ENCODE peak calls at places on chromosomes 4 and X, in five cellular contexts. G, M, F, U and D are unnamed samples.

GRCh38 chr4:2417765-2418651 is at the start of gene ZFYVE28:
- DNase-seq in G (peak; percentile 39), M (peak; percentile 15), F (no peak), U (no peak), D (no peak)

GRCh38 chrX:154546354-154547244 is at the start of gene G6PD:
- DNase-seq in G (peak; percentile 87), M (peak; percentile 51), F (peak; percentile 43), U (peak; percentile 95), D (no peak)

GRCh38 chr4:128353791-128354190 is 66.2 kb upstream of the PGRMC2 start:
- DNase-seq in G (no peak), M (no peak), F (no peak), U (no peak), D (no peak)

GRCh38 chrX:48958635-48959094 is 1.3 kb upstream of the OTUD5 start:
- DNase-seq in G (peak; percentile 52), M (peak; percentile 57), F (peak; percentile 21), U (no peak), D (peak; percentile 42)

GRCh38 chr4:55488716-55489115 is 58.0 kb downstream of the CLOCK start:
- DNase-seq in G (no peak), M (no peak), F (no peak), U (no peak), D (no peak)

GRCh38 chr4:139922625-139923024 is 231.4 kb downstream of the MAML3 start:
- DNase-seq in G (no peak), M (no peak), F (no peak), U (no peak), D (peak; percentile 43)

GRCh38 chr4:14912426-14912825 is 89.9 kb upstream of the CPEB2 start:
- DNase-seq in G (no peak), M (no peak), F (no peak), U (no peak), D (no peak)

GRCh38 chr4:1693131-1693896 is 9.2 kb upstream of the FAM53A start:
- DNase-seq in G (peak; percentile 85), M (peak; percentile 77), F (peak; percentile 75), U (peak; percentile 78), D (peak; percentile 51)

GRCh38 chr4:31065086-31065485 is 344.9 kb downstream of the PCDH7 start:
- DNase-seq in G (no peak), M (no peak), F (no peak), U (no peak), D (no peak)

GRCh38 chr4:10072420-10073017 is 44.1 kb downstream of the WDR1 start:
- DNase-seq in G (no peak), M (no peak), F (no peak), U (no peak), D (no peak)

GRCh38 chr4:100087743-100088142 is 102.5 kb downstream of the DDIT4L start:
- DNase-seq in G (no peak), M (peak; percentile 19), F (no peak), U (no peak), D (no peak)

GRCh38 chr4:100086766-100087431 is 103.4 kb downstream of the DDIT4L start:
- DNase-seq in G (no peak), M (peak; percentile 61), F (no peak), U (no peak), D (no peak)

GRCh38 chr4:100083289-100083688 is 107.0 kb downstream of the DDIT4L start:
- DNase-seq in G (no peak), M (no peak), F (no peak), U (no peak), D (no peak)

GRCh38 chr4:100082852-100083251 is 107.4 kb downstream of the DDIT4L start:
- DNase-seq in G (no peak), M (no peak), F (no peak), U (no peak), D (no peak)

DNA sequence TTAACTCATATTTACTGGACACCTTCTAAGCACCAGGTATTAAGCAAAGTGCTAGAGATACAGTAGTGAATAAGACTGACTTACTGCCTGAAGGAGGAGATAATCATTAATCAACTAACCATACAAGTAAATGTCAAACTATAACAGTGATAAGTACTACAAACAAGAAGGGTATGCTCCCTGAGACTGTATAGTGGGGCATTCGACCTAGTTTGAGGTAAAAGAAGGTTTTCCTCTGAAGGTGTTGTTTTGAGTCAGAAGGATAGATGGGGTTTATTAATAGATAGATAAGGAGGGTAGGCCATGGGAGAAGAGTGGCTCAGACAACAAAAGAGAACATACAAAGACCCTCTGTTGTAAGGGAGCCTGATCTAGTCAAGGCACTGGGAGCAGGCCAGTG is 105.4 kb downstream of the DDIT4L start:
- DNase-seq in G (no peak), M (no peak), F (no peak), U (no peak), D (no peak)
- H2AFZ ChIP-seq in G (no peak overlapping the region), M (no peak overlapping the region), F (no peak overlapping the region), U (no peak overlapping the region), D (no peak overlapping the region)

GRCh38 chr4:40553995-40554394 is 75.7 kb downstream of the RBM47 start:
- DNase-seq in G (no peak), M (peak; percentile 74), F (no peak), U (no peak), D (no peak)

GRCh38 chr4:40547446-40548132 is 82.1 kb downstream of the RBM47 start:
- DNase-seq in G (no peak), M (no peak), F (no peak), U (no peak), D (peak; percentile 27)

GRCh38 chr4:40552536-40552935 is 77.1 kb downstream of the RBM47 start:
- DNase-seq in G (no peak), M (no peak), F (no peak), U (no peak), D (peak; percentile 69)

GRCh38 chr4:40548256-40548655 is 81.4 kb downstream of the RBM47 start:
- DNase-seq in G (no peak), M (no peak), F (no peak), U (no peak), D (peak; percentile 77)

GRCh38 chr4:40550900-40551546 is 78.6 kb downstream of the RBM47 start:
- DNase-seq in G (peak; percentile 24), M (no peak), F (peak; percentile 54), U (no peak), D (peak; percentile 34)
- H2AFZ ChIP-seq in G (no peak overlapping the region), M (no peak overlapping the region), F (no peak overlapping the region), U (peak overlapping the region; percentile 75), D (no peak overlapping the region)

DNA sequence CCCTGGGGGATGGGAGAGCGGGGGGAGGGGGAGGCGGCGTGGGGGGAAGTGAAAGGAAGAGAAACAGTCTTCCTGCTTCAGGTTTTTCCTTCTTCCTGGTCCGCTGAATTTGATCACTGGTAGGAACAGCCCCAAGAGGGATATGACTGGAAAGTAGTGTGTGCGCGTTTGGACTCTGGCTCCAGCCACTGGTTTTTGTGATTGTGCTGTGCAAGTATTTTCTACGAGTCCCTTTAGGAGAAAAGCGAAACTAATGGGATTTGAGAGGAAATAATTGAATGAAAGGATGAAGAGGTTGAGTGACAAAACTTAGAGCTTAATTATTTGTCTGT is 836 bp downstream of the PRRG1 start:
- DNase-seq in G (no peak), M (no peak), F (peak; percentile 13), U (peak; percentile 1), D (peak; percentile 14)
- H2AFZ ChIP-seq in G (peak overlapping the region; percentile 93), M (no peak overlapping the region), F (no peak overlapping the region), U (peak overlapping the region; percentile 69), D (peak overlapping the region; percentile 81)

GRCh38 chr4:96293806-96294205 is 453.9 kb downstream of the PDHA2 start:
- DNase-seq in G (no peak), M (no peak), F (no peak), U (no peak), D (no peak)

GRCh38 chr4:96295143-96295763 is 455.4 kb downstream of the PDHA2 start:
- DNase-seq in G (no peak), M (no peak), F (no peak), U (peak; percentile 22), D (no peak)
- H2AFZ ChIP-seq in G (no peak overlapping the region), M (no peak overlapping the region), F (no peak overlapping the region), U (peak overlapping the region; percentile 56), D (no peak overlapping the region)

GRCh38 chrX:11944486-11944885 is 186.4 kb downstream of the MSL3 start:
- DNase-seq in G (peak; percentile 57), M (no peak), F (no peak), U (peak; percentile 26), D (peak; percentile 39)
- H2AFZ ChIP-seq in G (no peak overlapping the region), M (no peak overlapping the region), F (no peak overlapping the region), U (peak overlapping the region; percentile 58), D (peak overlapping the region; percentile 63)

DNA sequence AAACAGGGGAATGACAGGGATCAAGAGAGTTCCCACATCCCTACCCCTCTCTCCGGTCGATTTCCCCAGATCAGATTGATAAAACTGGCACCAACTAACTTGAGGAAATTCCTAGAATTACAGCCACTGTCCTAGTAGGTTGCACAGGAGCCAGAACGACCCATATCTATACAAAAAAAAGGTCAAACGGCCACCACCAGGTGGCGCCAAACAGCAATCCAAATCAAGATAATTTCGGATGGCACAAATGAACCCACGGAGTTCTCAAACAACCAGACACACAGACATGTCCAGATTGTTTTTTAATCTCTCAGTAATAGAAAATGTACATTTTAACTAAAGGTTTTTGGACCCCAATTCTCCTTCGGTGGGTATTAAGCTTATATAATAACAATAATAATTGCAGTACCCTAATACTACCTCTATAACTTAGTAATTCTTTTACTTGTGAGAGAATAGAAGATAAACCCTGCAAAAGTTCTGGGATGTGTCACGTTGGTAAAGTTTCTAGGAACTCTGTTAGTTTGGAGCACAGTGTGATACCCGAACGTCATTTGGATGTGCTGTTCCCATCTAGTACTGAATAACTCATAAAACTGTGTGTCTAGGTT is 212.6 kb downstream of the SPOCK3 start:
- DNase-seq in G (peak; percentile 80), M (peak; percentile 18), F (peak; percentile 39), U (peak; percentile 12), D (peak; percentile 12)
- H2AFZ ChIP-seq in G (peak overlapping the region; percentile 8), M (no peak overlapping the region), F (no peak overlapping the region), U (no peak overlapping the region), D (no peak overlapping the region)

DNA sequence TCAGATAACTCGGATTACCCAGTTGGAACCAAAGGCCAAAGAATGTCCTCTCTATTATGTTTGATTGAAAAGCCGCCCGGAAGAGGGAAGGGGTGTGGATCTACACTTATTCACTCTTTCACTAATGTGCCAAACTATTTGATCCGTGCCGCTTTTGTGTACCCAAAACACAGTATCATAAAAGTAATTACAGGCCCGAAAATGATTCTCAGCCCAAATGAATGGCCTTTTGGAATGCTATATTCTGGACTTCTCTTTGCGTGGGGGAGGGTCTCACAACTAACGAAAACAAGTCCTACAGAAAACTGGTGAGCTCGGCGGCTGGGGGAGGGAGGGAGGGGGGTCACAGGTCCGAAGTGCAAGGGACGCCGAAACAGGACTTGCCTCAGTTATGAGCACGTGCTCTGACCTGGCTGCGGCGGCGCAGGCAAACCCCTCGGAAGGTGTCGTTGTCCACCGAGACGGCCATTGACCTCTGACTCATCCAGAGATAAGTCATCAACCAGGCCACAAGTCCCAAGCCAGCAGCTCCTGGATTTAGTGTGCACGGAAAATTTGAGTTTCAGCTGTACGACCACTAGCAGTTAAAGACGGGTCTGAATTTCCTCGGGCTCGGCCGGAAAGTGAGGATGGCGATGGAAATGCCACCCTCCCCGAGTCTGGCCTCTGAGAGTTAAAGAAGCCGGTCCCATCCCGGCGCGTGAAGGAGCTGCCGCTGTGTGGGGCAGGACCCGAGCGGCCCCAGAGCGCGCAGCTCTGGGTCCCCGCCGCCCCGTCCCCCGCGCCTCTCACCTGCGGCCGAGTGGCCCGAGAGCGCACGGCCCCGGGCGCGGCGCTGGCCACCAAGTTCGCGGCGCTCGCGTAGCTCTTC is 721 bp downstream of the SH3D19 start:
- DNase-seq in G (peak; percentile 89), M (peak; percentile 67), F (peak; percentile 99), U (peak; percentile 64), D (peak; percentile 61)
- H2AFZ ChIP-seq in G (no peak overlapping the region), M (peak overlapping the region; percentile 64), F (no peak overlapping the region), U (peak overlapping the region; percentile 98), D (peak overlapping the region; percentile 96)